ENCODE peak calls at places on chromosomes 13 and 19, in four cellular contexts. H is transverse colon, G is breast epithelium, L is GM23338. Z is an unnamed sample.

GRCh38 chr13:57136093-57136492 is 4.6 kb upstream of the PRR20A start:
- DNase-seq in H (no peak), G (no peak), L (no peak), Z (no peak)

GRCh38 chr13:49374585-49375290 is 69.1 kb downstream of the CAB39L start:
- DNase-seq in H (no peak), G (no peak), L (no peak), Z (no peak)

GRCh38 chr13:79662882-79663281 is 181.9 kb downstream of the NDFIP2 start:
- DNase-seq in H (peak; percentile 10), G (no peak), L (peak; percentile 11), Z (no peak)

GRCh38 chr19:43784251-43784980 is 3.6 kb upstream of the KCNN4 start:
- DNase-seq in H (peak; percentile 79), G (no peak), L (no peak), Z (no peak)

GRCh38 chr13:66723606-66724005 is 506.5 kb downstream of the PCDH9 start:
- DNase-seq in H (no peak), G (no peak), L (no peak), Z (no peak)

GRCh38 chr19:12668937-12669271 is 2.3 kb downstream of the WDR83 start:
- DNase-seq in H (peak; percentile 62), G (peak; percentile 63), L (peak; percentile 74), Z (peak; percentile 52)

GRCh38 chr13:33285420-33286124 is at the start of gene STARD13:
- DNase-seq in H (peak; percentile 93), G (peak; percentile 97), L (peak; percentile 95), Z (peak; percentile 94)

GRCh38 chr19:45601115-45601514 is 897 bp downstream of the GPR4 start:
- DNase-seq in H (no peak), G (no peak), L (no peak), Z (no peak)

GRCh38 chr13:59450218-59450617 is 713.5 kb downstream of the DIAPH3 start:
- DNase-seq in H (no peak), G (no peak), L (no peak), Z (no peak)

GRCh38 chr19:38455031-38455430 is 21.5 kb downstream of the RYR1 start:
- DNase-seq in H (no peak), G (no peak), L (peak; percentile 68), Z (no peak)

GRCh38 chr13:46179576-46180368 is 2.2 kb downstream of the LCP1 start:
- DNase-seq in H (peak; percentile 70), G (no peak), L (no peak), Z (no peak)

GRCh38 chr19:49413348-49413747 is 9.9 kb downstream of the PTH2 start:
- DNase-seq in H (no peak), G (no peak), L (no peak), Z (no peak)

GRCh38 chr13:23898101-23898500 is 799 bp upstream of the C1QTNF9B start:
- DNase-seq in H (peak; percentile 19), G (no peak), L (no peak), Z (no peak)

GRCh38 chr19:18336121-18336520 is 4.3 kb upstream of the PGPEP1 start:
- DNase-seq in H (no peak), G (no peak), L (peak; percentile 29), Z (no peak)

GRCh38 chr19:39297931-39298634 is 1.9 kb downstream of the IFNL1 start:
- DNase-seq in H (peak; percentile 46), G (no peak), L (no peak), Z (no peak)

GRCh38 chr19:28466107-28467045 is 746.6 kb downstream of the UQCRFS1 start:
- DNase-seq in H (peak; percentile 72), G (no peak), L (peak; percentile 78), Z (peak; percentile 19)

GRCh38 chr13:104832265-104832664 is 1703.2 kb downstream of the EFNB2 start:
- DNase-seq in H (no peak), G (no peak), L (peak; percentile 13), Z (no peak)

GRCh38 chr13:77460195-77460594 is 75.3 kb upstream of the SCEL start:
- DNase-seq in H (no peak), G (no peak), L (no peak), Z (peak; percentile 67)

GRCh38 chr19:19602136-19602712 is 16.3 kb downstream of the PBX4 start:
- DNase-seq in H (no peak), G (no peak), L (no peak), Z (no peak)

GRCh38 chr13:99124695-99125334 is 75.8 kb upstream of the UBAC2 start:
- DNase-seq in H (no peak), G (no peak), L (no peak), Z (no peak)

GRCh38 chr19:485583-486236 is 10.6 kb upstream of the MADCAM1 start:
- DNase-seq in H (no peak), G (peak; percentile 64), L (no peak), Z (no peak)

GRCh38 chr13:35356572-35356971 is 119.9 kb downstream of the MAB21L1 start:
- DNase-seq in H (no peak), G (no peak), L (no peak), Z (no peak)

GRCh38 chr13:41513600-41513999 is 56.2 kb downstream of the RGCC start:
- DNase-seq in H (no peak), G (no peak), L (no peak), Z (no peak)

GRCh38 chr19:49718511-49718910 is 27.6 kb downstream of the CPT1C start:
- DNase-seq in H (no peak), G (no peak), L (peak; percentile 20), Z (no peak)

GRCh38 chr13:105762096-105762495 is 773.4 kb downstream of the EFNB2 start:
- DNase-seq in H (no peak), G (no peak), L (no peak), Z (no peak)

GRCh38 chr13:76637651-76638111 is 248.5 kb downstream of the KCTD12 start:
- DNase-seq in H (no peak), G (no peak), L (no peak), Z (no peak)

GRCh38 chr13:97224544-97225324 is 2.6 kb downstream of the MBNL2 start:
- DNase-seq in H (peak; percentile 70), G (peak; percentile 62), L (peak; percentile 69), Z (no peak)

GRCh38 chr19:45154064-45154827 is 6.5 kb downstream of the NKPD1 start:
- DNase-seq in H (no peak), G (no peak), L (no peak), Z (no peak)

GRCh38 chr13:46478641-46479040 is 74.3 kb upstream of the LRCH1 start:
- DNase-seq in H (no peak), G (no peak), L (no peak), Z (no peak)

GRCh38 chr13:20588529-20589110 is 21.7 kb downstream of the IFT88 start:
- DNase-seq in H (no peak), G (no peak), L (no peak), Z (no peak)

GRCh38 chr13:50227356-50227755 is 212.1 kb downstream of the KCNRG start:
- DNase-seq in H (no peak), G (no peak), L (no peak), Z (no peak)

GRCh38 chr19:3606690-3607289 is at the start of gene TBXA2R:
- DNase-seq in H (peak; percentile 75), G (no peak), L (peak; percentile 63), Z (peak; percentile 33)

GRCh38 chr19:50679177-50680125 is 30.2 kb downstream of the C19orf81 start:
- DNase-seq in H (peak; percentile 77), G (peak; percentile 77), L (peak; percentile 86), Z (peak; percentile 61)

GRCh38 chr13:52670726-52671125 is 18.1 kb downstream of the SUGT1 start:
- DNase-seq in H (no peak), G (no peak), L (no peak), Z (no peak)

GRCh38 chr13:52664269-52664668 is 11.6 kb downstream of the SUGT1 start:
- DNase-seq in H (no peak), G (no peak), L (no peak), Z (no peak)

GRCh38 chr13:52665325-52665724 is 12.7 kb downstream of the SUGT1 start:
- DNase-seq in H (no peak), G (no peak), L (peak; percentile 50), Z (no peak)

DNA sequence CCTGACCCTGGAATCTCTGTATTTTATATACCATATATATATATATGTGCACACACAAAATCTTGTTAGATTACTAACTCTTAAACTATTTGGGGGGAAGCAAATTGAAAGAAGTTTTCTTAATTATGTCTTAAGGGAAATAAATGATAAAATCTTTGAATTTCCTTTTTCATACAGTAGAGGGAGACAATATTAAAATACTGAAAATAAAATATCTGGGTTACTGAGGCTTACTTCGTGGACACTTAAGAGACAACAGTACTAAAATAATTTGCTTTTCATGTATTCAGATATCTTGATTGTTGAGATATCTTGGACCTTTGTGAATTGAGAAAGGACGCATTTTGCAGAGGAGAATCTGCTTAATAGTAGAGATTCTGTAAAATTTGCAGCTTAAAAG is 17.0 kb downstream of the SUGT1 start:
- DNase-seq in H (no peak), G (no peak), L (no peak), Z (no peak)
- TF ChIP-seq CTCF in H (no peak), G (no peak), L (no peak), Z (no peak)

DNA sequence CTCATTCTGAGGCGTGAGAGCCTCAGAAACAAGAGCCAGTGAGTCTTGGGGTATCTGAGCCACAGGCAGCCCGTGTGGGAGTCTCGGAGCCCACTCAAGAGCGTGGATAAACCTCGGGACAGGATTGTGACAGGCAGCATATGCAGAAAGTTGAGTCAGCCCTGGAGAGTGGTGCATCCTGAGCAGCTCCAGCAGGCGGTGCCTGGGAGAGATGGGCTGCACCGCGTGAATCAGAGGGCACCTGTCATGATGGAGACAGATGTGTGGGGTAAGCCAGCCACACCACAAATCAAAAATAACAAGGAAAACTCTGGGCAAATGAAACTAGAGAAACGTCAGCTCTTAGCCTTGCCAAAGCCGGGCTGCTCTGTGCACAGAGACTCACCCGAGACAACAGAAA is 30.0 kb upstream of the POP4 start:
- DNase-seq in H (no peak), G (peak; percentile 41), L (no peak), Z (no peak)
- TF ChIP-seq POLR2AphosphoS5 in H (no peak), G (no peak), L (no peak), Z (no peak)

GRCh38 chr19:58228584-58229254 is at the start of gene ZNF544:
- DNase-seq in H (peak; percentile 80), G (peak; percentile 73), L (peak; percentile 89), Z (peak; percentile 77)
- TF ChIP-seq CTCF in H (no peak), G (no peak), L (no peak), Z (no peak)

GRCh38 chr13:113976711-113977684 is 3.1 kb upstream of the C13orf46 start:
- DNase-seq in H (no peak), G (no peak), L (no peak), Z (no peak)

GRCh38 chr13:113979791-113980471 is 6.1 kb upstream of the C13orf46 start:
- DNase-seq in H (no peak), G (no peak), L (no peak), Z (no peak)

GRCh38 chr13:113980489-113981064 is 6.7 kb upstream of the C13orf46 start:
- DNase-seq in H (no peak), G (no peak), L (no peak), Z (no peak)

GRCh38 chr13:113977976-113978375 is 4.1 kb upstream of the C13orf46 start:
- DNase-seq in H (no peak), G (no peak), L (no peak), Z (no peak)

GRCh38 chr13:113978741-113979481 is 5.0 kb upstream of the C13orf46 start:
- DNase-seq in H (no peak), G (no peak), L (no peak), Z (no peak)
- TF ChIP-seq POLR2AphosphoS5 in H (no peak), G (no peak), L (no peak), Z (no peak)

GRCh38 chr19:36378625-36379509 is at the start of gene ZFP14:
- DNase-seq in H (peak; percentile 95), G (peak; percentile 89), L (peak; percentile 97), Z (peak; percentile 95)
- TF ChIP-seq CTCF in H (peak; percentile 18), G (peak; percentile 11), L (peak; percentile 35), Z (no peak)